ENCODE peak calls at places on chromosomes 2 and 18, in ten cellular contexts. T is tibial artery, O is NCI-H1092, L is prostate gland, R is NCI-H510A, D is H54, X is NCI-H1436, B is foreskin fibroblast, M is Peyer's patch, U is WTC11. F is an unnamed sample.

GRCh38 chr2:37230581-37230980 is 815 bp downstream of the CEBPZ start:
- DNase-seq in D (no peak), L (no peak), B (peak; percentile 20), T (no peak), M (no peak), X (no peak), R (no peak), O (no peak), U (no peak), F (no peak)

GRCh38 chr2:51919395-51919794 is 887.5 kb upstream of the NRXN1 start:
- DNase-seq in L (no peak), O (no peak), T (no peak), B (peak; percentile 53), X (no peak), R (no peak), U (no peak), M (no peak), D (no peak), F (no peak)

GRCh38 chr2:225438263-225438662 is 38.8 kb downstream of the NYAP2 start:
- DNase-seq in B (no peak), X (no peak), D (no peak), R (no peak), M (no peak), L (no peak), U (no peak), O (no peak), T (no peak), F (no peak)

GRCh38 chr18:76232010-76232409 is 263.0 kb downstream of the ZNF516 start:
- DNase-seq in U (no peak), R (no peak), M (no peak), D (no peak), X (no peak), T (no peak), L (no peak), O (no peak), B (no peak), F (no peak)

GRCh38 chr2:7634370-7634769 is 717.2 kb downstream of the RNF144A start:
- DNase-seq in B (no peak), R (no peak), L (no peak), D (no peak), M (no peak), X (peak; percentile 87), U (no peak), O (peak; percentile 51), T (no peak), F (no peak)

GRCh38 chr2:23390152-23390551 is 5.2 kb downstream of the KLHL29 start:
- DNase-seq in R (peak; percentile 38), X (no peak), D (no peak), M (no peak), L (no peak), B (no peak), O (no peak), U (no peak), T (no peak), F (no peak)

GRCh38 chr2:67571785-67572718 is 174.9 kb downstream of the ETAA1 start:
- DNase-seq in O (no peak), L (no peak), U (no peak), T (no peak), R (no peak), B (peak; percentile 50), M (no peak), X (no peak), D (no peak), F (no peak)

GRCh38 chr2:10305715-10306114 is 3.0 kb downstream of the HPCAL1 start:
- DNase-seq in L (no peak), T (no peak), B (no peak), X (no peak), O (no peak), M (peak; percentile 80), D (no peak), U (peak; percentile 55), R (no peak), F (no peak)

GRCh38 chr2:215396595-215397313 is 39.1 kb downstream of the FN1 start:
- DNase-seq in L (no peak), X (no peak), U (no peak), O (no peak), T (no peak), B (peak; percentile 59), D (no peak), M (no peak), R (no peak), F (no peak)

GRCh38 chr18:69755856-69756496 is 191.7 kb downstream of the CD226 start:
- DNase-seq in D (no peak), L (no peak), B (no peak), O (no peak), U (no peak), T (no peak), R (no peak), M (no peak), X (no peak), F (no peak)

GRCh38 chr2:127454595-127455565 is 36.7 kb downstream of the PROC start:
- DNase-seq in M (peak; percentile 92), D (no peak), L (no peak), T (no peak), X (no peak), O (no peak), R (peak; percentile 8), U (no peak), B (no peak), F (no peak)

GRCh38 chr2:240210198-240210965 is 69.9 kb upstream of the OTOS start:
- DNase-seq in R (no peak), T (no peak), U (no peak), D (no peak), B (no peak), X (no peak), L (no peak), M (peak; percentile 31), O (no peak), F (no peak)

GRCh38 chr18:58097907-58098166 is 53.8 kb downstream of the NEDD4L start:
- DNase-seq in L (no peak), U (no peak), B (no peak), R (no peak), M (no peak), T (no peak), O (no peak), X (no peak), D (no peak), F (no peak)

GRCh38 chr18:57352761-57353136 is 392 bp downstream of the ST8SIA3 start:
- DNase-seq in D (no peak), M (no peak), R (peak; percentile 25), U (peak; percentile 25), O (no peak), L (no peak), B (no peak), T (no peak), X (peak; percentile 28), F (no peak)

GRCh38 chr2:83686863-83687262 is 772.2 kb downstream of the SUCLG1 start:
- DNase-seq in R (no peak), X (no peak), B (peak; percentile 29), D (no peak), T (no peak), M (no peak), U (no peak), L (no peak), O (no peak), F (no peak)

GRCh38 chr2:201233192-201234166 is 26.9 kb upstream of the CASP8 start:
- DNase-seq in L (peak; percentile 81), T (peak; percentile 34), U (peak; percentile 51), M (peak; percentile 95), R (peak; percentile 81), X (peak; percentile 90), B (no peak), D (peak; percentile 59), O (no peak), F (peak; percentile 58)

GRCh38 chr18:36850527-36851201 is 21.7 kb downstream of the KIAA1328 start:
- DNase-seq in D (no peak), O (no peak), X (no peak), T (no peak), R (no peak), B (peak; percentile 93), L (no peak), U (no peak), M (no peak), F (no peak)

GRCh38 chr2:238238766-238239551 is 879 bp downstream of the HES6 start:
- DNase-seq in L (no peak), T (no peak), U (no peak), D (no peak), X (peak; percentile 20), M (peak; percentile 69), B (peak; percentile 26), O (peak; percentile 27), R (peak; percentile 21), F (peak; percentile 52)

GRCh38 chr2:148615446-148615845 is 29.1 kb upstream of the EPC2 start:
- DNase-seq in O (no peak), B (peak; percentile 14), T (no peak), L (no peak), X (no peak), M (no peak), R (no peak), D (no peak), U (no peak), F (no peak)

GRCh38 chr2:2294183-2294675 is 36.8 kb downstream of the MYT1L start:
- DNase-seq in R (no peak), B (peak; percentile 2), M (no peak), O (no peak), X (no peak), T (no peak), D (no peak), L (no peak), U (no peak), F (no peak)

GRCh38 chr2:204691911-204692510 is 146.7 kb downstream of the PARD3B start:
- DNase-seq in R (peak; percentile 46), U (peak; percentile 17), X (peak; percentile 32), O (peak; percentile 50), T (peak; percentile 43), D (peak; percentile 11), L (peak; percentile 53), B (peak; percentile 94), M (peak; percentile 72), F (peak; percentile 31)

GRCh38 chr2:167756427-167756826 is 491.0 kb downstream of the STK39 start:
- DNase-seq in U (no peak), B (no peak), X (no peak), O (no peak), D (no peak), M (no peak), L (no peak), R (no peak), T (no peak), F (no peak)

GRCh38 chr2:185583058-185583816 is 155.4 kb upstream of the FSIP2 start:
- DNase-seq in T (no peak), X (no peak), U (no peak), L (no peak), R (no peak), O (no peak), B (peak; percentile 27), D (peak; percentile 44), M (no peak), F (no peak)

GRCh38 chr2:241867776-241868420 is 1.6 kb upstream of the RTP5 start:
- DNase-seq in D (no peak), T (no peak), L (no peak), R (no peak), O (no peak), M (peak; percentile 75), U (no peak), B (no peak), X (no peak), F (no peak)

GRCh38 chr18:23266717-23267446 is 131.6 kb downstream of the CABLES1 start:
- DNase-seq in O (no peak), T (no peak), L (no peak), M (no peak), X (no peak), B (no peak), D (no peak), U (no peak), R (no peak), F (no peak)

GRCh38 chr2:40412456-40412855 is 39.4 kb downstream of the SLC8A1 start:
- DNase-seq in D (no peak), R (no peak), M (no peak), B (peak; percentile 61), X (no peak), T (no peak), L (no peak), U (no peak), O (no peak), F (no peak)

GRCh38 chr2:238160206-238161129 is 1.7 kb downstream of the ERFE start:
- DNase-seq in R (no peak), U (peak; percentile 63), D (no peak), O (no peak), T (peak; percentile 16), B (peak; percentile 31), L (no peak), X (peak; percentile 9), M (no peak), F (no peak)

GRCh38 chr2:200618590-200619021 is 32.8 kb downstream of the AOX1 start:
- DNase-seq in O (no peak), U (no peak), B (peak; percentile 91), L (peak; percentile 11), X (no peak), T (no peak), R (no peak), M (no peak), D (no peak), F (peak; percentile 14)